ENCODE peak calls at places on chromosomes 7 and 10, in ten cellular contexts. One of them, this sample, is unnamed.

GRCh38 chr10:13503745-13504463 is 24.9 kb downstream of the BEND7 start:
- DNase-seq in activated effector memory CD4-positive, alpha-beta T cell treated with Interleukin-2 at 50 U/mL for 16 hours: no peak
- DNase-seq in left colon: no peak
- DNase-seq in HuH-7.5: no peak
- DNase-seq in HT1080: peak
- DNase-seq in lung microvascular endothelial cell: no peak
- DNase-seq in nephron progenitor cell: no peak
- DNase-seq in H4: no peak
- DNase-seq in T-helper 2 cell: no peak
- DNase-seq in stimulated activated CD4-positive, alpha-beta T cell treated with anti-CD3 and anti-CD28 coated beads, Interleukin-1b, Interleukin-23, amount 100 ng/mL, for 4 hours: no peak
- DNase-seq in this sample: no peak

GRCh38 chr7:116354546-116355422 is 144.4 kb downstream of the TES start:
- DNase-seq in HT1080: peak
- DNase-seq in left colon: no peak
- DNase-seq in stimulated activated CD4-positive, alpha-beta T cell treated with anti-CD3 and anti-CD28 coated beads, Interleukin-1b, Interleukin-23, amount 100 ng/mL, for 4 hours: no peak
- DNase-seq in T-helper 2 cell: no peak
- DNase-seq in nephron progenitor cell: peak
- DNase-seq in lung microvascular endothelial cell: peak
- DNase-seq in activated effector memory CD4-positive, alpha-beta T cell treated with Interleukin-2 at 50 U/mL for 16 hours: no peak
- DNase-seq in H4: peak
- DNase-seq in HuH-7.5: peak
- DNase-seq in this sample: peak

GRCh38 chr7:101817930-101818698 is 688 bp downstream of the CUX1 start:
- DNase-seq in lung microvascular endothelial cell: no peak
- DNase-seq in H4: no peak
- DNase-seq in activated effector memory CD4-positive, alpha-beta T cell treated with Interleukin-2 at 50 U/mL for 16 hours: no peak
- DNase-seq in HT1080: no peak
- DNase-seq in T-helper 2 cell: no peak
- DNase-seq in left colon: no peak
- DNase-seq in nephron progenitor cell: no peak
- DNase-seq in stimulated activated CD4-positive, alpha-beta T cell treated with anti-CD3 and anti-CD28 coated beads, Interleukin-1b, Interleukin-23, amount 100 ng/mL, for 4 hours: no peak
- DNase-seq in HuH-7.5: no peak
- DNase-seq in this sample: peak

GRCh38 chr7:116380030-116380429 is 119.5 kb upstream of the CAV2 start:
- DNase-seq in lung microvascular endothelial cell: no peak
- DNase-seq in nephron progenitor cell: no peak
- DNase-seq in H4: no peak
- DNase-seq in HT1080: no peak
- DNase-seq in T-helper 2 cell: no peak
- DNase-seq in activated effector memory CD4-positive, alpha-beta T cell treated with Interleukin-2 at 50 U/mL for 16 hours: no peak
- DNase-seq in stimulated activated CD4-positive, alpha-beta T cell treated with anti-CD3 and anti-CD28 coated beads, Interleukin-1b, Interleukin-23, amount 100 ng/mL, for 4 hours: no peak
- DNase-seq in HuH-7.5: no peak
- DNase-seq in left colon: no peak
- DNase-seq in this sample: no peak

GRCh38 chr10:118036281-118036875 is 10.4 kb downstream of the RAB11FIP2 start:
- DNase-seq in activated effector memory CD4-positive, alpha-beta T cell treated with Interleukin-2 at 50 U/mL for 16 hours: no peak
- DNase-seq in HuH-7.5: no peak
- DNase-seq in nephron progenitor cell: no peak
- DNase-seq in T-helper 2 cell: no peak
- DNase-seq in stimulated activated CD4-positive, alpha-beta T cell treated with anti-CD3 and anti-CD28 coated beads, Interleukin-1b, Interleukin-23, amount 100 ng/mL, for 4 hours: no peak
- DNase-seq in HT1080: no peak
- DNase-seq in lung microvascular endothelial cell: no peak
- DNase-seq in H4: no peak
- DNase-seq in left colon: no peak
- DNase-seq in this sample: no peak

GRCh38 chr7:2876031-2876862 is 32.1 kb upstream of the GNA12 start:
- DNase-seq in left colon: no peak
- DNase-seq in HuH-7.5: no peak
- DNase-seq in HT1080: peak
- DNase-seq in H4: peak
- DNase-seq in nephron progenitor cell: no peak
- DNase-seq in stimulated activated CD4-positive, alpha-beta T cell treated with anti-CD3 and anti-CD28 coated beads, Interleukin-1b, Interleukin-23, amount 100 ng/mL, for 4 hours: no peak
- DNase-seq in activated effector memory CD4-positive, alpha-beta T cell treated with Interleukin-2 at 50 U/mL for 16 hours: no peak
- DNase-seq in lung microvascular endothelial cell: peak
- DNase-seq in T-helper 2 cell: no peak
- DNase-seq in this sample: no peak

GRCh38 chr7:158110661-158111555 is 476.7 kb downstream of the PTPRN2 start:
- DNase-seq in activated effector memory CD4-positive, alpha-beta T cell treated with Interleukin-2 at 50 U/mL for 16 hours: no peak
- DNase-seq in HT1080: peak
- DNase-seq in HuH-7.5: no peak
- DNase-seq in T-helper 2 cell: no peak
- DNase-seq in stimulated activated CD4-positive, alpha-beta T cell treated with anti-CD3 and anti-CD28 coated beads, Interleukin-1b, Interleukin-23, amount 100 ng/mL, for 4 hours: no peak
- DNase-seq in left colon: no peak
- DNase-seq in H4: peak
- DNase-seq in nephron progenitor cell: no peak
- DNase-seq in lung microvascular endothelial cell: no peak
- DNase-seq in this sample: no peak

GRCh38 chr7:42097756-42098155 is 139.3 kb downstream of the GLI3 start:
- DNase-seq in activated effector memory CD4-positive, alpha-beta T cell treated with Interleukin-2 at 50 U/mL for 16 hours: no peak
- DNase-seq in HT1080: peak
- DNase-seq in lung microvascular endothelial cell: no peak
- DNase-seq in nephron progenitor cell: no peak
- DNase-seq in HuH-7.5: no peak
- DNase-seq in stimulated activated CD4-positive, alpha-beta T cell treated with anti-CD3 and anti-CD28 coated beads, Interleukin-1b, Interleukin-23, amount 100 ng/mL, for 4 hours: no peak
- DNase-seq in left colon: no peak
- DNase-seq in H4: peak
- DNase-seq in T-helper 2 cell: no peak
- DNase-seq in this sample: peak

GRCh38 chr7:50406935-50407334 is 43.2 kb downstream of the FIGNL1 start:
- DNase-seq in nephron progenitor cell: no peak
- DNase-seq in left colon: no peak
- DNase-seq in lung microvascular endothelial cell: no peak
- DNase-seq in T-helper 2 cell: no peak
- DNase-seq in activated effector memory CD4-positive, alpha-beta T cell treated with Interleukin-2 at 50 U/mL for 16 hours: no peak
- DNase-seq in stimulated activated CD4-positive, alpha-beta T cell treated with anti-CD3 and anti-CD28 coated beads, Interleukin-1b, Interleukin-23, amount 100 ng/mL, for 4 hours: no peak
- DNase-seq in HuH-7.5: no peak
- DNase-seq in HT1080: peak
- DNase-seq in H4: no peak
- DNase-seq in this sample: no peak

GRCh38 chr10:61902448-61903183 is 1.1 kb downstream of the ARID5B start:
- DNase-seq in HT1080: peak
- DNase-seq in activated effector memory CD4-positive, alpha-beta T cell treated with Interleukin-2 at 50 U/mL for 16 hours: peak
- DNase-seq in lung microvascular endothelial cell: peak
- DNase-seq in left colon: peak
- DNase-seq in H4: peak
- DNase-seq in HuH-7.5: no peak
- DNase-seq in nephron progenitor cell: peak
- DNase-seq in stimulated activated CD4-positive, alpha-beta T cell treated with anti-CD3 and anti-CD28 coated beads, Interleukin-1b, Interleukin-23, amount 100 ng/mL, for 4 hours: peak
- DNase-seq in T-helper 2 cell: peak
- DNase-seq in this sample: peak

GRCh38 chr10:89283988-89284475 is 17.8 kb upstream of the IFIT2 start:
- DNase-seq in lung microvascular endothelial cell: peak
- DNase-seq in T-helper 2 cell: no peak
- DNase-seq in nephron progenitor cell: peak
- DNase-seq in H4: peak
- DNase-seq in stimulated activated CD4-positive, alpha-beta T cell treated with anti-CD3 and anti-CD28 coated beads, Interleukin-1b, Interleukin-23, amount 100 ng/mL, for 4 hours: no peak
- DNase-seq in HT1080: peak
- DNase-seq in left colon: peak
- DNase-seq in activated effector memory CD4-positive, alpha-beta T cell treated with Interleukin-2 at 50 U/mL for 16 hours: no peak
- DNase-seq in HuH-7.5: no peak
- DNase-seq in this sample: peak

GRCh38 chr10:119505588-119506315 is 36.8 kb downstream of the RGS10 start:
- DNase-seq in stimulated activated CD4-positive, alpha-beta T cell treated with anti-CD3 and anti-CD28 coated beads, Interleukin-1b, Interleukin-23, amount 100 ng/mL, for 4 hours: no peak
- DNase-seq in H4: no peak
- DNase-seq in activated effector memory CD4-positive, alpha-beta T cell treated with Interleukin-2 at 50 U/mL for 16 hours: no peak
- DNase-seq in left colon: no peak
- DNase-seq in HuH-7.5: no peak
- DNase-seq in lung microvascular endothelial cell: no peak
- DNase-seq in nephron progenitor cell: no peak
- DNase-seq in T-helper 2 cell: no peak
- DNase-seq in HT1080: no peak
- DNase-seq in this sample: no peak

GRCh38 chr7:146960747-146961416 is 844.3 kb downstream of the CNTNAP2 start:
- DNase-seq in H4: peak
- DNase-seq in stimulated activated CD4-positive, alpha-beta T cell treated with anti-CD3 and anti-CD28 coated beads, Interleukin-1b, Interleukin-23, amount 100 ng/mL, for 4 hours: no peak
- DNase-seq in lung microvascular endothelial cell: no peak
- DNase-seq in nephron progenitor cell: no peak
- DNase-seq in left colon: no peak
- DNase-seq in HT1080: peak
- DNase-seq in T-helper 2 cell: no peak
- DNase-seq in HuH-7.5: no peak
- DNase-seq in activated effector memory CD4-positive, alpha-beta T cell treated with Interleukin-2 at 50 U/mL for 16 hours: no peak
- DNase-seq in this sample: no peak

GRCh38 chr10:50919010-50919409 is 33.6 kb upstream of the A1CF start:
- DNase-seq in activated effector memory CD4-positive, alpha-beta T cell treated with Interleukin-2 at 50 U/mL for 16 hours: no peak
- DNase-seq in left colon: no peak
- DNase-seq in stimulated activated CD4-positive, alpha-beta T cell treated with anti-CD3 and anti-CD28 coated beads, Interleukin-1b, Interleukin-23, amount 100 ng/mL, for 4 hours: no peak
- DNase-seq in T-helper 2 cell: no peak
- DNase-seq in lung microvascular endothelial cell: no peak
- DNase-seq in H4: no peak
- DNase-seq in HT1080: no peak
- DNase-seq in HuH-7.5: no peak
- DNase-seq in nephron progenitor cell: no peak
- DNase-seq in this sample: no peak

GRCh38 chr10:95508730-95509129 is 52.4 kb downstream of the SORBS1 start:
- DNase-seq in stimulated activated CD4-positive, alpha-beta T cell treated with anti-CD3 and anti-CD28 coated beads, Interleukin-1b, Interleukin-23, amount 100 ng/mL, for 4 hours: no peak
- DNase-seq in T-helper 2 cell: no peak
- DNase-seq in left colon: no peak
- DNase-seq in lung microvascular endothelial cell: no peak
- DNase-seq in HT1080: no peak
- DNase-seq in nephron progenitor cell: no peak
- DNase-seq in H4: no peak
- DNase-seq in HuH-7.5: no peak
- DNase-seq in activated effector memory CD4-positive, alpha-beta T cell treated with Interleukin-2 at 50 U/mL for 16 hours: no peak
- DNase-seq in this sample: peak

This sample was measured in endothelial cell of umbilical vein.